ENCODE peak calls at places on chromosomes 13 and 19, in seven cellular contexts. P is tibial nerve, U is A549, O is suprapubic skin, L is K562, C is ovary, H is HepG2. E is an unnamed sample. For H3K4me1, the result is how much of the 10 kb centered on the place peaks cover.

GRCh38 chr19:12833747-12834417 is 497 bp downstream of the RTBDN start:
- DNase-seq in P (no peak), O (no peak), C (no peak), L (peak), H (no peak), U (no peak), E (peak)

GRCh38 chr19:8826371-8826770 is 5.7 kb downstream of the ZNF558 start:
- DNase-seq in L (peak), P (no peak), C (no peak), U (no peak), O (no peak), H (no peak), E (no peak)

GRCh38 chr13:66673401-66673800 is 556.7 kb downstream of the PCDH9 start:
- DNase-seq in L (no peak), U (no peak), H (peak), C (no peak), P (no peak), O (no peak), E (no peak)

GRCh38 chr13:114311908-114312307 is 2.4 kb upstream of the CHAMP1 start:
- DNase-seq in P (no peak), L (no peak), C (no peak), H (no peak), O (no peak), U (no peak), E (no peak)

GRCh38 chr19:19032420-19033175 is 719 bp downstream of the SUGP2 start:
- DNase-seq in O (no peak), H (peak), U (peak), C (peak), L (peak), P (peak), E (peak)

GRCh38 chr19:33282036-33282686 is 20.2 kb downstream of the CEBPA start:
- DNase-seq in U (no peak), O (no peak), L (no peak), C (no peak), P (no peak), H (no peak), E (no peak)

GRCh38 chr13:91785435-91786137 is 387.2 kb downstream of the GPC5 start:
- DNase-seq in O (no peak), C (no peak), L (no peak), U (no peak), P (no peak), H (no peak), E (no peak)

GRCh38 chr19:52734340-52734892 is 428 bp downstream of the ZNF611 start:
- DNase-seq in U (no peak), C (peak), O (no peak), H (no peak), P (no peak), L (no peak), E (peak)

GRCh38 chr19:11481777-11482383 is 1.0 kb upstream of the ELAVL3 start:
- DNase-seq in P (no peak), O (no peak), H (peak), C (no peak), L (peak), U (peak), E (peak)

GRCh38 chr13:46173656-46174055 is 8.3 kb downstream of the LCP1 start:
- DNase-seq in O (no peak), U (no peak), H (no peak), C (no peak), L (no peak), P (no peak), E (no peak)

GRCh38 chr13:29561918-29562317 is 33.6 kb downstream of the SLC7A1 start:
- DNase-seq in P (no peak), L (no peak), C (no peak), H (peak), O (no peak), U (no peak), E (no peak)

DNA sequence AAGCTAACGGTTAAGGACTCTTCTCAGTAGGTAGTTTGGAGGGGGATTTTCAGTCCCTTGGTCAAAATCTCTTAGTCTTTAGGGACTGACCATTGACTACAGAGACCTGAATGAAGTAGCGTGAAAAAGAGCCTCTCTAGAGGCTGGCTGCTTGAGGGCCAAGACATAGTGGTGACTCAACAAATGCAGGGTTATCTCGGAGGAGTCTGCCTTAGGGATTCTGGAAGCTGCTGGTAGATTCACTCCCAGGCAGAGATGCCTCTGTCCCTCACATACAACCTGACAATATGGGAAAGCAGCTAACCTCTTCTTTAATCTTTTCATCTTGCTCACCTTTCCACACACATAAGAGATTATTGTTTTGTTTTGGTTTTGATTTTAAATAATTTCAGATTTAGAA is 5.1 kb downstream of the ZNF793 start:
- DNase-seq in U (no peak), P (no peak), L (no peak), O (no peak), C (no peak), H (no peak), E (no peak)
- H3K27ac ChIP-seq in U (no peak), P (no peak), L (no peak), O (no peak), C (no peak), H (no peak), E (no peak)

GRCh38 chr19:34963531-34964406 is at the start of gene ZNF792:
- DNase-seq in P (peak), O (no peak), H (peak), U (peak), C (peak), L (peak), E (peak)
- TF ChIP-seq EP300 in P (no peak), O (no peak), H (no peak), U (no peak), C (no peak), L (peak), E (no peak)

GRCh38 chr19:3426433-3426832 is 53.9 kb downstream of the SMIM24 start:
- DNase-seq in C (no peak), L (no peak), P (no peak), H (no peak), U (no peak), O (no peak), E (no peak)

GRCh38 chr19:3433805-3434540 is 46.4 kb downstream of the SMIM24 start:
- DNase-seq in U (no peak), O (no peak), P (no peak), H (no peak), C (no peak), L (no peak), E (no peak)

GRCh38 chr19:3433313-3433712 is 47.0 kb downstream of the SMIM24 start:
- DNase-seq in L (no peak), P (no peak), C (no peak), H (no peak), O (no peak), U (no peak), E (no peak)

GRCh38 chr19:3434630-3435553 is 45.4 kb downstream of the SMIM24 start:
- DNase-seq in C (peak), L (peak), P (peak), U (peak), O (peak), H (peak), E (peak)

GRCh38 chr19:3431760-3432397 is 48.4 kb downstream of the SMIM24 start:
- DNase-seq in C (no peak), U (no peak), L (no peak), H (no peak), O (no peak), P (no peak), E (no peak)
- H3K4me1 ChIP-seq in C (under half), U (under half), L (under half), H (under half), O (half or more), P (under half), E (under half)

GRCh38 chr13:50712469-50712868 is 131.0 kb downstream of the DLEU7 start:
- DNase-seq in P (no peak), O (no peak), C (no peak), U (no peak), H (no peak), L (no peak), E (no peak)

GRCh38 chr13:50715402-50716146 is 127.9 kb downstream of the DLEU7 start:
- DNase-seq in O (no peak), U (no peak), C (no peak), H (no peak), P (no peak), L (no peak), E (peak)

GRCh38 chr13:50712882-50713281 is 130.6 kb downstream of the DLEU7 start:
- DNase-seq in U (no peak), P (no peak), H (no peak), L (no peak), C (no peak), O (no peak), E (no peak)

GRCh38 chr13:50714886-50715285 is 128.6 kb downstream of the DLEU7 start:
- DNase-seq in O (no peak), C (no peak), L (no peak), H (no peak), P (no peak), U (no peak), E (no peak)

GRCh38 chr13:50713849-50714248 is 129.6 kb downstream of the DLEU7 start:
- DNase-seq in O (no peak), H (no peak), L (no peak), U (no peak), P (no peak), C (no peak), E (peak)
- H3K27ac ChIP-seq in O (no peak), H (no peak), L (no peak), U (no peak), P (no peak), C (no peak), E (peak)

GRCh38 chr13:62710766-62711165 is 1295.1 kb upstream of the PCDH20 start:
- DNase-seq in C (no peak), O (no peak), H (no peak), U (no peak), L (no peak), P (no peak), E (no peak)
- TF ChIP-seq EP300 in C (no peak), O (no peak), H (no peak), U (no peak), L (no peak), P (no peak), E (no peak)

DNA sequence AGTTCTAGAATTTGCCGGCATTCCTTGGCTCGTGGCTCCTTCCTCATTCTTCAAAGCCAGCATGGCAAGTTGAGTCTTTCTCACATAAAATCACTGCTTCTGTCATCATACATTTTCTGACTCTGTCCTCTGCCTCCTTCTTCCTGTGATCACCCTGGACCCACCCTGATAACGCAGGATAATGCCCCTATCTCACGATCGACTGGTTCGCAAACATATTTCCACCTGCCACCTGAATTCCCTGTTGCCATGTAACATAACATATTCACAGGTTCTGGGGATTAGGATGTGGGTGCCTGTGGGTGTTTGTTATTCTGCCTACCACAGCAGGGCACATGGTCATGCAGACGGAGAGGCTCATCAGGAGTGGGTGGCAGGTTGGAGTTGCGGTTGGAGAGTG is 177.7 kb downstream of the NHLRC3 start:
- DNase-seq in U (no peak), O (no peak), L (no peak), H (no peak), C (no peak), P (no peak), E (no peak)
- H3K4me1 ChIP-seq in U (under half), O (under half), L (under half), H (under half), C (under half), P (under half), E (under half)

DNA sequence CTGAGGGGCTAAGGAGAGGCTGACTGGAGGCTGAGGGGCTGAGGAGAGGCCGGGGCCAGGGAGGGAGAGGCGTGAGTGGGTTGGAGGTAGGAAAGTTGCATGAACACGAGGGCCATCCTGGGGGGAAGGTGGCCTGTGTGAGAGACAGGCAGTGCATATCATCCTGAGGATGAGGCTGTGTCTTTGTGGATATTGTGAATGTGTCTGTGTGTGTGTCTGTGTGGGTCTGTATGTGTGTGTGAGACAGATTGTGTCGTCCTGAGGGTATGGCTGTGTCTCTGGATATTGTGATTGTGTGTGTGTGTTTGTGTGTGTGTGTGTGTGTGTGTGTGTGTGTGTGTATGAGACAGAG is 422 bp downstream of the ZNF71 start:
- DNase-seq in O (no peak), P (no peak), L (no peak), U (no peak), H (no peak), C (no peak), E (no peak)
- H3K27ac ChIP-seq in O (no peak), P (peak), L (no peak), U (peak), H (peak), C (peak), E (peak)

GRCh38 chr19:1269065-1269477 is at the start of gene CIRBP:
- DNase-seq in U (peak), P (peak), H (peak), C (peak), L (peak), O (peak), E (peak)
- TF ChIP-seq EP300 in U (no peak), P (peak), H (no peak), C (no peak), L (no peak), O (no peak), E (no peak)

E was measured in transverse colon.